ENCODE peak calls at places on chromosomes 16 and 17, in seven cellular contexts. F, S, M, W, G, U and J are unnamed samples. For H3K9me3 and H3K36me3, the result is how much of the 10 kb centered on the place peaks cover.

GRCh38 chr16:14102925-14103720 is 32.0 kb downstream of the MRTFB start:
- DNase-seq in F (no peak), S (no peak), M (no peak), W (no peak), G (no peak), U (no peak), J (no peak)

GRCh38 chr17:20315821-20316220 is 151.5 kb downstream of the LGALS9B start:
- DNase-seq in F (no peak), S (no peak), M (no peak), W (no peak), G (no peak), U (no peak), J (no peak)

GRCh38 chr17:42312285-42313130 is 24.2 kb downstream of the STAT5A start:
- DNase-seq in F (peak), S (peak), M (no peak), W (no peak), G (peak), U (peak), J (no peak)

GRCh38 chr17:20125724-20126123 is 116.6 kb downstream of the SPECC1 start:
- DNase-seq in F (no peak), S (no peak), M (no peak), W (no peak), G (no peak), U (no peak), J (no peak)

GRCh38 chr16:19148189-19148588 is 19.9 kb upstream of the SYT17 start:
- DNase-seq in F (no peak), S (no peak), M (no peak), W (no peak), G (no peak), U (no peak), J (no peak)

GRCh38 chr17:79921411-79922160 is 82.3 kb upstream of the CBX4 start:
- DNase-seq in F (no peak), S (no peak), M (no peak), W (no peak), G (no peak), U (no peak), J (no peak)

GRCh38 chr17:78785663-78786057 is 3.6 kb upstream of the CYTH1 start:
- DNase-seq in F (no peak), S (no peak), M (no peak), W (no peak), G (no peak), U (no peak), J (no peak)

GRCh38 chr16:88783391-88784073 is 1.5 kb downstream of the PIEZO1 start:
- DNase-seq in F (no peak), S (peak), M (no peak), W (no peak), G (no peak), U (no peak), J (no peak)

GRCh38 chr17:73311428-73311780 is 397 bp downstream of the CDC42EP4 start:
- DNase-seq in F (peak), S (no peak), M (no peak), W (no peak), G (no peak), U (no peak), J (no peak)

GRCh38 chr16:29745853-29746345 is at the start of gene C16orf54:
- DNase-seq in F (peak), S (peak), M (no peak), W (no peak), G (peak), U (no peak), J (peak)

GRCh38 chr16:12754824-12755543 is 48.7 kb downstream of the CPPED1 start:
- DNase-seq in F (no peak), S (no peak), M (no peak), W (no peak), G (no peak), U (no peak), J (no peak)

GRCh38 chr16:72131036-72131435 is 37.4 kb downstream of the DHX38 start:
- DNase-seq in F (no peak), S (no peak), M (no peak), W (no peak), G (no peak), U (no peak), J (peak)

GRCh38 chr17:41486809-41487530 is 2.7 kb downstream of the KRT36 start:
- DNase-seq in F (no peak), S (peak), M (no peak), W (peak), G (no peak), U (peak), J (no peak)

GRCh38 chr16:81703177-81704155 is 75.6 kb upstream of the PLCG2 start:
- DNase-seq in F (no peak), S (no peak), M (no peak), W (no peak), G (no peak), U (no peak), J (no peak)

GRCh38 chr17:13734880-13735279 is 133.2 kb upstream of the HS3ST3A1 start:
- DNase-seq in F (no peak), S (no peak), M (no peak), W (no peak), G (no peak), U (no peak), J (no peak)

GRCh38 chr17:73546770-73547345 is 97.4 kb downstream of the SDK2 start:
- DNase-seq in F (peak), S (peak), M (no peak), W (no peak), G (no peak), U (peak), J (no peak)

GRCh38 chr16:50584033-50584722 is 36.0 kb downstream of the NKD1 start:
- DNase-seq in F (no peak), S (no peak), M (no peak), W (no peak), G (no peak), U (no peak), J (no peak)

GRCh38 chr17:17379197-17379991 is 76.2 kb downstream of the NT5M start:
- DNase-seq in F (no peak), S (no peak), M (no peak), W (no peak), G (no peak), U (no peak), J (no peak)

GRCh38 chr17:72373910-72374741 is 253.3 kb downstream of the SOX9 start:
- DNase-seq in F (no peak), S (no peak), M (no peak), W (no peak), G (no peak), U (peak), J (no peak)

GRCh38 chr16:19228057-19228456 is 57.5 kb upstream of the CLEC19A start:
- DNase-seq in F (no peak), S (no peak), M (no peak), W (no peak), G (no peak), U (no peak), J (no peak)

GRCh38 chr16:84096447-84097005 is 20.2 kb downstream of the MBTPS1 start:
- DNase-seq in F (no peak), S (peak), M (peak), W (no peak), G (no peak), U (no peak), J (no peak)

GRCh38 chr16:67928147-67928546 is 3.5 kb downstream of the CTRL start:
- DNase-seq in F (no peak), S (no peak), M (no peak), W (no peak), G (no peak), U (no peak), J (no peak)

GRCh38 chr16:65663774-65664173 is 541.9 kb upstream of the CDH11 start:
- DNase-seq in F (no peak), S (no peak), M (no peak), W (no peak), G (no peak), U (no peak), J (no peak)

GRCh38 chr16:75580-76501 is 2.2 kb upstream of the MPG start:
- DNase-seq in F (peak), S (peak), M (no peak), W (no peak), G (peak), U (peak), J (no peak)

GRCh38 chr16:5479925-5480324 is 382.3 kb upstream of the EEF2KMT start:
- DNase-seq in F (no peak), S (no peak), M (no peak), W (no peak), G (no peak), U (no peak), J (no peak)

GRCh38 chr17:19857640-19858039 is 10.1 kb downstream of the ULK2 start:
- DNase-seq in F (no peak), S (no peak), M (no peak), W (no peak), G (no peak), U (peak), J (no peak)

GRCh38 chr17:79837888-79838540 is 1.2 kb downstream of the CBX4 start:
- DNase-seq in F (no peak), S (no peak), M (no peak), W (no peak), G (no peak), U (peak), J (no peak)

GRCh38 chr17:45262516-45263476 is 902 bp upstream of the SPATA32 start:
- DNase-seq in F (peak), S (no peak), M (no peak), W (no peak), G (no peak), U (no peak), J (no peak)

GRCh38 chr17:7843536-7844291 is 9.7 kb downstream of the KDM6B start:
- DNase-seq in F (peak), S (peak), M (no peak), W (no peak), G (peak), U (peak), J (peak)

GRCh38 chr17:3448059-3448630 is 14.5 kb upstream of the OR1E2 start:
- DNase-seq in F (no peak), S (no peak), M (no peak), W (no peak), G (no peak), U (no peak), J (no peak)

GRCh38 chr17:50265212-50265611 is 9.1 kb upstream of the TMEM92 start:
- DNase-seq in F (no peak), S (peak), M (no peak), W (no peak), G (peak), U (peak), J (no peak)

GRCh38 chr17:64765191-64765889 is 103.2 kb upstream of the SMURF2 start:
- DNase-seq in F (no peak), S (no peak), M (no peak), W (no peak), G (peak), U (no peak), J (peak)

GRCh38 chr16:78480588-78480987 is 381.1 kb downstream of the WWOX start:
- DNase-seq in F (no peak), S (no peak), M (no peak), W (no peak), G (no peak), U (no peak), J (no peak)

GRCh38 chr17:52660692-52661091 is 502.2 kb upstream of the CA10 start:
- DNase-seq in F (no peak), S (no peak), M (no peak), W (no peak), G (no peak), U (no peak), J (no peak)

GRCh38 chr17:66466933-66467367 is 164.5 kb downstream of the PRKCA start:
- DNase-seq in F (no peak), S (no peak), M (peak), W (no peak), G (no peak), U (no peak), J (no peak)

GRCh38 chr17:67421869-67422273 is 44.8 kb downstream of the PITPNC1 start:
- DNase-seq in F (peak), S (no peak), M (peak), W (no peak), G (no peak), U (no peak), J (no peak)

GRCh38 chr16:2856686-2857450 is 1.1 kb downstream of the PRSS22 start:
- DNase-seq in F (no peak), S (no peak), M (no peak), W (no peak), G (no peak), U (no peak), J (no peak)

GRCh38 chr16:22352726-22353125 is 21.7 kb downstream of the CDR2 start:
- DNase-seq in F (no peak), S (no peak), M (no peak), W (no peak), G (no peak), U (no peak), J (no peak)

GRCh38 chr17:514584-514983 is 162.0 kb upstream of the RPH3AL start:
- DNase-seq in F (no peak), S (no peak), M (no peak), W (no peak), G (no peak), U (no peak), J (no peak)

GRCh38 chr16:55892821-55893220 is 17.6 kb upstream of the CES5A start:
- DNase-seq in F (no peak), S (no peak), M (no peak), W (no peak), G (no peak), U (no peak), J (no peak)
- H3K9me3 ChIP-seq in F (under half), S (under half), M (under half), W (under half), G (under half), U (under half), J (under half)

GRCh38 chr17:10804546-10804945 is 647 bp upstream of the TMEM238L start:
- DNase-seq in F (no peak), S (no peak), M (no peak), W (no peak), G (no peak), U (no peak), J (no peak)

GRCh38 chr17:10803830-10804498 is at the start of gene TMEM238L:
- DNase-seq in F (no peak), S (peak), M (no peak), W (no peak), G (peak), U (no peak), J (no peak)

GRCh38 chr17:10803350-10803749 is 549 bp downstream of the TMEM238L start:
- DNase-seq in F (no peak), S (peak), M (no peak), W (no peak), G (no peak), U (no peak), J (no peak)

GRCh38 chr17:10805911-10806310 is 2.0 kb upstream of the TMEM238L start:
- DNase-seq in F (no peak), S (peak), M (no peak), W (no peak), G (no peak), U (no peak), J (no peak)

GRCh38 chr17:10802487-10803284 is 1.2 kb downstream of the TMEM238L start:
- DNase-seq in F (no peak), S (peak), M (no peak), W (no peak), G (no peak), U (no peak), J (no peak)
- TF ChIP-seq POLR2AphosphoS5 in F (no peak), S (no peak), M (no peak), W (no peak), G (no peak), U (no peak), J (no peak)

GRCh38 chr16:1691276-1691675 is 13.2 kb downstream of the JPT2 start:
- DNase-seq in F (no peak), S (no peak), M (no peak), W (no peak), G (no peak), U (no peak), J (no peak)
- H3K36me3 ChIP-seq in F (under half), S (half or more), M (under half), W (half or more), G (half or more), U (under half), J (half or more)

GRCh38 chr17:21677911-21678310 is 14.4 kb upstream of the KCNJ18 start:
- DNase-seq in F (no peak), S (no peak), M (no peak), W (no peak), G (peak), U (no peak), J (no peak)
- H3K9me3 ChIP-seq in F (under half), S (under half), M (under half), W (half or more), G (under half), U (under half), J (under half)

GRCh38 chr16:85615014-85615851 is 2.1 kb downstream of the GSE1 start:
- DNase-seq in F (peak), S (peak), M (no peak), W (no peak), G (no peak), U (no peak), J (no peak)

GRCh38 chr16:85615852-85616607 is 2.9 kb downstream of the GSE1 start:
- DNase-seq in F (peak), S (peak), M (no peak), W (no peak), G (no peak), U (peak), J (peak)

GRCh38 chr16:85612801-85613608 is at the start of gene GSE1:
- DNase-seq in F (peak), S (peak), M (no peak), W (peak), G (peak), U (peak), J (peak)

GRCh38 chr16:85613609-85614337 is 651 bp downstream of the GSE1 start:
- DNase-seq in F (peak), S (peak), M (no peak), W (no peak), G (peak), U (peak), J (no peak)

DNA sequence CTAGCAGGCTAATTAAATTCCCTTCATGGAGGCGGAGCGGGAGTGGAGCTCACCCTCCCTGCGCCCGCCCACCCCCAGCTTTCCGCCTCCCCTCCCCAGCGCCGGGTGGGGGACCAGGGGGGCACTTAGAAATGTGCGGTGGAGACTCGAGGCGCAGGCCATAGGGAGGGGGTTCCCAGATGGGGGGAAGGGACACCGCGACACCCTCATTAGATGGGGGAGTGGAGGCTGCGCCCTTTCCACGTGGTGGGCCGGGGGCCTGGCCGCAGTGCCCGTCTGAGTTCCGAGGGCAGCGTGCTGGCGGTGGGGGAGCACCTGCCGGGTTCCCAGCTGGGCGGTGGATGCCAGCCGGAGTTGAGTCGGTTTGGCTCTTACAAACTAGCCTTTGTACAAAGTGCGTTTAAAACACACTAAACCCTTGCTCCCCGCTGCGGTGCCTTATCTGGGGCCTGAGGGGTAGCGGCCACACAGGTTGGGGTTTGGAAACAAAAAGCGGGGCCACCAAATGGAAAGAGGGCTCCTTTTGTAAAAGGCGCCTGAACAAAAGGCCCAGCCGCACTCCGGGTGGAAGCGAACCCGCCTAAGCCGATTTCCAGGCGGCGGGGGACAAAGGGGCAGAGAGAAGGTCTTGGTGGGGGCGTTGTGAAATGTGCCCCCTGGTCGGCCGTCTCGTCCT is 1.4 kb downstream of the GSE1 start:
- DNase-seq in F (no peak), S (no peak), M (no peak), W (no peak), G (no peak), U (no peak), J (no peak)
- TF ChIP-seq POLR2AphosphoS5 in F (no peak), S (no peak), M (no peak), W (no peak), G (no peak), U (no peak), J (no peak)

GRCh38 chr16:1779234-1779701 is 3.1 kb downstream of the SPSB3 start:
- DNase-seq in F (no peak), S (no peak), M (no peak), W (no peak), G (no peak), U (no peak), J (no peak)
- H3K36me3 ChIP-seq in F (under half), S (half or more), M (under half), W (under half), G (half or more), U (under half), J (under half)

GRCh38 chr17:76801706-76802105 is 63.8 kb downstream of the MFSD11 start:
- DNase-seq in F (no peak), S (no peak), M (no peak), W (no peak), G (no peak), U (no peak), J (no peak)
- H3K9me3 ChIP-seq in F (under half), S (under half), M (under half), W (under half), G (under half), U (under half), J (under half)

GRCh38 chr16:62261760-62262159 is 225.5 kb upstream of the CDH8 start:
- DNase-seq in F (no peak), S (no peak), M (no peak), W (no peak), G (no peak), U (no peak), J (no peak)
- TF ChIP-seq POLR2AphosphoS5 in F (no peak), S (no peak), M (no peak), W (no peak), G (no peak), U (no peak), J (no peak)